ENCODE peak calls at places on chromosomes 7 and 10, in five cellular contexts. D is K562, H is GM12878, M is HepG2, G is GM23338. U is an unnamed sample.

GRCh38 chr7:27745064-27745583 is 5.2 kb downstream of the TAX1BP1 start:
- DNase-seq in M (peak), D (no peak), H (no peak), G (peak), U (peak)

GRCh38 chr7:50676079-50676478 is 106.6 kb downstream of the GRB10 start:
- DNase-seq in M (no peak), H (no peak), D (no peak), G (no peak), U (no peak)

GRCh38 chr7:107687656-107688055 is 27.0 kb downstream of the SLC26A4 start:
- DNase-seq in M (no peak), H (no peak), D (no peak), G (no peak), U (no peak)

GRCh38 chr10:122363722-122364463 is 10.6 kb upstream of the PLEKHA1 start:
- DNase-seq in D (no peak), M (no peak), H (no peak), G (no peak), U (no peak)

GRCh38 chr10:52542891-52543290 is 228.8 kb downstream of the DKK1 start:
- DNase-seq in H (no peak), M (no peak), D (no peak), G (no peak), U (no peak)

GRCh38 chr7:81903115-81903514 is 133.3 kb upstream of the HGF start:
- DNase-seq in D (no peak), M (no peak), G (no peak), H (no peak), U (no peak)

GRCh38 chr10:32961892-32962369 is 3.9 kb upstream of the ITGB1 start:
- DNase-seq in H (no peak), D (no peak), G (peak), M (peak), U (peak)

GRCh38 chr10:6321880-6322279 is 119.1 kb downstream of the PFKFB3 start:
- DNase-seq in M (no peak), G (no peak), H (no peak), D (no peak), U (peak)

GRCh38 chr10:70969188-70969587 is 80.8 kb upstream of the PCBD1 start:
- DNase-seq in M (no peak), G (no peak), D (no peak), H (no peak), U (no peak)

GRCh38 chr10:126634915-126635314 is 35.6 kb downstream of the C10orf90 start:
- DNase-seq in M (no peak), D (no peak), G (no peak), H (no peak), U (no peak)

GRCh38 chr7:76220185-76221057 is 18.7 kb downstream of the SRRM3 start:
- DNase-seq in D (no peak), G (peak), M (peak), H (no peak), U (peak)

GRCh38 chr7:143514995-143515735 is 37.5 kb downstream of the TAS2R41 start:
- DNase-seq in M (no peak), H (no peak), G (no peak), D (no peak), U (no peak)

GRCh38 chr7:131511071-131511470 is 45.4 kb downstream of the PODXL start:
- DNase-seq in G (no peak), M (no peak), D (no peak), H (no peak), U (no peak)

GRCh38 chr7:47298636-47299035 is 283.3 kb downstream of the TNS3 start:
- DNase-seq in G (no peak), H (no peak), D (no peak), M (no peak), U (no peak)

GRCh38 chr7:133586253-133586652 is 333.4 kb downstream of the EXOC4 start:
- DNase-seq in H (no peak), M (no peak), D (no peak), G (no peak), U (no peak)

GRCh38 chr7:74134117-74134539 is 40.0 kb upstream of the EIF4H start:
- DNase-seq in G (no peak), D (no peak), M (no peak), H (no peak), U (no peak)

GRCh38 chr10:122999347-122999746 is 9.2 kb downstream of the IKZF5 start:
- DNase-seq in D (no peak), M (no peak), G (no peak), H (no peak), U (no peak)

GRCh38 chr7:5213286-5213645 is 23.2 kb downstream of the WIPI2 start:
- DNase-seq in M (no peak), G (no peak), H (no peak), D (no peak), U (no peak)

GRCh38 chr10:13536674-13537366 is 8.0 kb upstream of the BEND7 start:
- DNase-seq in H (peak), G (peak), M (peak), D (peak), U (peak)

GRCh38 chr7:77855371-77856083 is 57.0 kb downstream of the PHTF2 start:
- DNase-seq in D (peak), M (no peak), G (no peak), H (no peak), U (no peak)

GRCh38 chr10:3774814-3775670 is 10.0 kb downstream of the KLF6 start:
- DNase-seq in D (peak), M (no peak), G (no peak), H (no peak), U (no peak)

GRCh38 chr7:106862317-106863183 is 2.5 kb upstream of the PIK3CG start:
- DNase-seq in G (no peak), M (no peak), D (no peak), H (no peak), U (no peak)

GRCh38 chr7:41006591-41006990 is 696.3 kb downstream of the INHBA start:
- DNase-seq in D (no peak), G (no peak), H (no peak), M (no peak), U (no peak)

GRCh38 chr10:69220510-69220909 is 378 bp downstream of the HKDC1 start:
- DNase-seq in G (no peak), M (peak), D (no peak), H (no peak), U (peak)
- TF ChIP-seq JUNB in G (no peak), M (no peak), D (no peak), H (no peak), U (no peak)

GRCh38 chr7:88835147-88835728 is 39.7 kb upstream of the TEX47 start:
- DNase-seq in D (peak), M (peak), H (peak), G (peak), U (no peak)
- TF ChIP-seq JUNB in D (no peak), M (no peak), H (no peak), G (no peak), U (no peak)

GRCh38 chr10:101724446-101724845 is 29.5 kb upstream of the FBXW4 start:
- DNase-seq in D (no peak), G (no peak), M (no peak), H (no peak), U (no peak)
- TF ChIP-seq JUNB in D (no peak), G (no peak), M (no peak), H (peak), U (no peak)

GRCh38 chr7:134782121-134782623 is 2.7 kb downstream of the CALD1 start:
- DNase-seq in H (peak), D (no peak), M (no peak), G (no peak), U (no peak)
- TF ChIP-seq JUNB in H (no peak), D (no peak), M (no peak), G (no peak), U (no peak)

DNA sequence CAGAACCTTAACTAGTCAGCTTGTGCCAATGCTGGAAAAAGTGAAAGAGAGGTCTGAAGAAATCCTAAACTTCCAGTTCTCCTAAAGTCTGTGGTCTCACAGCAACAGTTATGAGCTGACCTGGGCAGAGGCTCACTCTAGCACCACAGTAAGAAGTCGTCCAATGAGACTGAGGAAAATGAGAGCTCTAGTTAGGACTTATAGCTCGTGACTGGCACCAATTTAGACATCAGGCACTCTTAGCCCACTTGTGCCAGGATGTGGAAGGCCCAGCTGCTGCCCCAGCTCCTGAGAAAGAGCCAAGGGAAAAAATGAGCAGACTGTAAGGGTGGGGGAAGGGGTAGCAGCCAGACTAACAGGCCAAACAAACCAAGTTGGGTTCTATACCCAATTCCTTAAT is 7.6 kb downstream of the MMS19 start:
- DNase-seq in D (no peak), M (no peak), G (no peak), H (no peak), U (no peak)
- TF ChIP-seq JUNB in D (no peak), M (no peak), G (no peak), H (no peak), U (no peak)

GRCh38 chr7:78864339-78864738 is 589.1 kb downstream of the MAGI2 start:
- DNase-seq in H (no peak), M (no peak), D (no peak), G (no peak), U (no peak)

DNA sequence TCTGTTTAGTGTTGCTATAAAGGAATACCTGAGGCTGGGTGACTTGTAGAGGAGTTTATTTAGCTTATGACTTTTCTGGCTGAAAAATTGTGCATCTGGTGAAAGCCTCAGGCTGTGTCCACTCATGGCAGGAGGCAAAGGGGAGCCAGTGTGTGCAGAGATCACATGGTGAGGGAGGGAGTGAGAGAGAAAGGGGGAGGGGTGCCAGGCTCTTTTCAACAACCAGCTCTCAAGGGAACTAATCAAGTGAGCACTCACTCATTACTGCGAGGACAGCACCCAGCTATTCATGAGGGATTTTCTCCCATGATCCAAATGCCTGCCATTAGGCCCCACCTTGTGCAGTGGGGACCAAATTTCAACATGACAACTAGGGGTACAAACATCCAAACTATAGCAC is 590.2 kb downstream of the MAGI2 start:
- DNase-seq in H (no peak), D (no peak), G (peak), M (no peak), U (no peak)
- TF ChIP-seq JUNB in H (no peak), D (no peak), G (no peak), M (no peak), U (no peak)

GRCh38 chr10:132646443-132647097 is 109.0 kb downstream of the INPP5A start:
- DNase-seq in D (no peak), H (no peak), M (no peak), G (no peak), U (no peak)

GRCh38 chr10:132648871-132649528 is 111.4 kb downstream of the INPP5A start:
- DNase-seq in D (no peak), G (no peak), M (no peak), H (no peak), U (no peak)

GRCh38 chr10:132647424-132647823 is 109.8 kb downstream of the INPP5A start:
- DNase-seq in G (no peak), M (no peak), H (no peak), D (no peak), U (no peak)

GRCh38 chr10:132649651-132650360 is 112.2 kb downstream of the INPP5A start:
- DNase-seq in G (no peak), H (no peak), M (no peak), D (no peak), U (no peak)

GRCh38 chr10:132648072-132648855 is 110.7 kb downstream of the INPP5A start:
- DNase-seq in M (no peak), G (no peak), D (no peak), H (no peak), U (no peak)
- TF ChIP-seq JUNB in M (no peak), G (no peak), D (no peak), H (no peak), U (no peak)

GRCh38 chr7:66643395-66643794 is 14.7 kb downstream of the KCTD7 start:
- DNase-seq in H (no peak), M (no peak), G (peak), D (no peak), U (no peak)
- TF ChIP-seq JUNB in H (no peak), M (no peak), G (no peak), D (no peak), U (no peak)